ENCODE peak calls at places on chromosomes 3 and 15, in nine cellular contexts. B, R, V, D, Y, J, P, L and H are unnamed samples.

GRCh38 chr3:16181361-16181760 is 6.9 kb downstream of the GALNT15 start:
- DNase-seq in B (no peak), R (no peak), V (peak; percentile 33), D (no peak), Y (peak; percentile 61), J (no peak), P (peak; percentile 89), L (peak; percentile 29), H (no peak)

GRCh38 chr3:41698931-41699330 is 263.0 kb downstream of the ULK4 start:
- DNase-seq in B (no peak), R (no peak), V (no peak), D (no peak), Y (no peak), J (no peak), P (no peak), L (no peak), H (no peak)

GRCh38 chr3:63355809-63356208 is 77.7 kb downstream of the SYNPR start:
- DNase-seq in B (no peak), R (no peak), V (no peak), D (no peak), Y (no peak), J (no peak), P (no peak), L (no peak), H (no peak)

GRCh38 chr3:159669753-159670152 is 318.9 kb upstream of the IL12A start:
- DNase-seq in B (peak; percentile 12), R (no peak), V (no peak), D (no peak), Y (no peak), J (no peak), P (no peak), L (no peak), H (no peak)

GRCh38 chr15:23467110-23467600 is 20.1 kb upstream of the GOLGA6L2 start:
- DNase-seq in B (peak; percentile 65), R (no peak), V (no peak), D (no peak), Y (no peak), J (peak; percentile 11), P (no peak), L (no peak), H (no peak)

GRCh38 chr15:62561572-62561970 is 396.5 kb upstream of the C2CD4B start:
- DNase-seq in B (no peak), R (no peak), V (peak; percentile 60), D (no peak), Y (no peak), J (no peak), P (no peak), L (no peak), H (no peak)

GRCh38 chr3:185337231-185337816 is 25.6 kb upstream of the MAP3K13 start:
- DNase-seq in B (peak; percentile 78), R (no peak), V (peak; percentile 35), D (no peak), Y (no peak), J (no peak), P (no peak), L (no peak), H (no peak)

GRCh38 chr3:60399295-60399694 is 852.0 kb downstream of the FHIT start:
- DNase-seq in B (no peak), R (no peak), V (no peak), D (no peak), Y (no peak), J (no peak), P (no peak), L (no peak), H (no peak)

GRCh38 chr3:72345237-72345878 is 502.9 kb downstream of the SHQ1 start:
- DNase-seq in B (no peak), R (no peak), V (no peak), D (no peak), Y (no peak), J (no peak), P (no peak), L (no peak), H (no peak)

GRCh38 chr3:155979746-155980145 is 109.3 kb downstream of the GMPS start:
- DNase-seq in B (no peak), R (no peak), V (no peak), D (no peak), Y (no peak), J (no peak), P (no peak), L (no peak), H (no peak)

GRCh38 chr3:52070724-52071621 is 14.6 kb upstream of the DUSP7 start:
- DNase-seq in B (no peak), R (no peak), V (no peak), D (peak; percentile 63), Y (peak; percentile 58), J (peak; percentile 57), P (peak; percentile 55), L (no peak), H (no peak)

GRCh38 chr3:106809633-106810460 is 567.4 kb upstream of the CCDC54 start:
- DNase-seq in B (no peak), R (no peak), V (no peak), D (no peak), Y (no peak), J (peak; percentile 31), P (no peak), L (no peak), H (no peak)

GRCh38 chr15:64092075-64092820 is 1.4 kb downstream of the CIAO2A start:
- DNase-seq in B (peak; percentile 44), R (no peak), V (no peak), D (no peak), Y (no peak), J (no peak), P (no peak), L (no peak), H (no peak)

GRCh38 chr3:195754141-195754540 is 33.4 kb downstream of the MUC20 start:
- DNase-seq in B (no peak), R (no peak), V (no peak), D (no peak), Y (peak; percentile 10), J (no peak), P (no peak), L (no peak), H (no peak)

GRCh38 chr3:48504051-48504946 is at the start of gene SHISA5:
- DNase-seq in B (peak; percentile 24), R (peak; percentile 25), V (peak; percentile 88), D (peak; percentile 89), Y (peak; percentile 87), J (peak; percentile 91), P (peak; percentile 87), L (peak; percentile 76), H (no peak)

DNA sequence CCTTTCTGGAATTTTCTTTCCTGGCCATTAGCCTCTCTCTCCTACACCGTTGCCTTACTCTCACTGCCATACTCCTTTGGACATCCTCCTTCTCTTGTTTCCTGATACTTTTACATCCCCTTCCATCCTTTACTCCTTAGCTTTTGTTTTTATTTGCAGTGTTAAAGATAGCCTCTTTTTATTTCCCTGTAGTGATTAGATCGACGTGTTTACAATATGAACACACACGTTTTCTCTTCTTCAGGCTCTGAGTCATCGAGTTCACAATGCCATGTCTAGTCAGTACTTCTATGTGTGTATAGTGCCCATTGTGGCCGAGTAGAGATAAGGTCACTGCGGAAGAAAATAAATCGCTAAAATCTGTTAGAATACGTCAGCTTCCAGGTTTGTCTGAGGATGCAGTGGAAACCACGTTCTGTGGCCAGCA is 208.5 kb downstream of the LPP start:
- DNase-seq in B (peak; percentile 91), R (no peak), V (no peak), D (no peak), Y (peak; percentile 57), J (peak; percentile 84), P (no peak), L (no peak), H (no peak)
- TF ChIP-seq CTCF in B (peak; percentile 13), R (no peak), V (no peak), D (no peak), Y (no peak), J (no peak), P (no peak), L (no peak), H (no peak)

GRCh38 chr3:134409041-134409440 is 34.8 kb upstream of the AMOTL2 start:
- DNase-seq in B (no peak), R (no peak), V (no peak), D (no peak), Y (no peak), J (no peak), P (no peak), L (no peak), H (no peak)

GRCh38 chr3:134406331-134407246 is 32.3 kb upstream of the AMOTL2 start:
- DNase-seq in B (no peak), R (no peak), V (peak; percentile 59), D (peak; percentile 66), Y (no peak), J (peak; percentile 28), P (peak; percentile 49), L (peak; percentile 87), H (no peak)

GRCh38 chr3:134404366-134404885 is 30.2 kb upstream of the AMOTL2 start:
- DNase-seq in B (no peak), R (no peak), V (no peak), D (no peak), Y (no peak), J (no peak), P (no peak), L (no peak), H (no peak)

GRCh38 chr3:134407247-134407640 is 33.0 kb upstream of the AMOTL2 start:
- DNase-seq in B (no peak), R (no peak), V (no peak), D (no peak), Y (no peak), J (no peak), P (peak; percentile 44), L (no peak), H (no peak)
- H3K4me3 ChIP-seq in B (no peak overlapping the region), R (no peak overlapping the region), V (no peak overlapping the region), D (peak overlapping the region; percentile 58), Y (no peak overlapping the region), J (no peak overlapping the region), P (peak overlapping the region; percentile 58), L (peak overlapping the region; percentile 52), H (no peak overlapping the region)

GRCh38 chr3:197244751-197245150 is 53.7 kb downstream of the DLG1 start:
- DNase-seq in B (no peak), R (no peak), V (no peak), D (no peak), Y (no peak), J (no peak), P (no peak), L (no peak), H (no peak)

GRCh38 chr3:197249542-197249941 is 48.9 kb downstream of the DLG1 start:
- DNase-seq in B (no peak), R (no peak), V (no peak), D (no peak), Y (no peak), J (no peak), P (no peak), L (no peak), H (no peak)

GRCh38 chr3:197242784-197243432 is 55.5 kb downstream of the DLG1 start:
- DNase-seq in B (peak; percentile 4), R (no peak), V (no peak), D (no peak), Y (no peak), J (no peak), P (no peak), L (no peak), H (no peak)

GRCh38 chr3:197253243-197253947 is 45.0 kb downstream of the DLG1 start:
- DNase-seq in B (no peak), R (no peak), V (no peak), D (no peak), Y (no peak), J (no peak), P (no peak), L (no peak), H (no peak)

GRCh38 chr3:197248341-197248740 is 50.1 kb downstream of the DLG1 start:
- DNase-seq in B (peak; percentile 13), R (no peak), V (no peak), D (no peak), Y (no peak), J (no peak), P (no peak), L (no peak), H (no peak)
- H3K9me3 ChIP-seq in B (peaks cover 37% of the 10 kb centered on the region), R (peaks cover 13% of the 10 kb centered on the region), V (no peaks in the 10 kb centered on the region), D (peaks cover 50% of the 10 kb centered on the region), Y (no peaks in the 10 kb centered on the region), J (peaks cover 2% of the 10 kb centered on the region), P (peaks cover 27% of the 10 kb centered on the region), L (peaks cover 14% of the 10 kb centered on the region), H (peaks cover 24% of the 10 kb centered on the region)

GRCh38 chr3:30631237-30631961 is 25.0 kb downstream of the TGFBR2 start:
- DNase-seq in B (peak; percentile 41), R (no peak), V (no peak), D (no peak), Y (peak; percentile 36), J (peak; percentile 86), P (peak; percentile 19), L (no peak), H (no peak)
- TF ChIP-seq CTCF in B (no peak), R (no peak), V (no peak), D (no peak), Y (no peak), J (no peak), P (no peak), L (no peak), H (no peak)